ENCODE peak calls at places on chromosomes 5 and 9, in four cellular contexts. P is K562, B is GM12878, U is HepG2. H is an unnamed sample.

GRCh38 chr5:66440202-66440680 is 156.0 kb upstream of the MAST4 start:
- DNase-seq in P (no peak), B (no peak), U (no peak), H (no peak)

GRCh38 chr5:18465833-18466681 is 831.8 kb downstream of the TAF11L14 start:
- DNase-seq in P (peak), B (peak), U (peak), H (peak)

GRCh38 chr5:139776856-139777255 is 18.8 kb upstream of the PSD2 start:
- DNase-seq in P (no peak), B (no peak), U (no peak), H (no peak)

GRCh38 chr5:150053231-150053626 is 33.1 kb downstream of the CSF1R start:
- DNase-seq in P (no peak), B (no peak), U (no peak), H (peak)

GRCh38 chr5:90557391-90557790 is 1.2 kb upstream of the ADGRV1 start:
- DNase-seq in P (no peak), B (no peak), U (no peak), H (no peak)

GRCh38 chr5:117872798-117873368 is 1115.5 kb downstream of the DTWD2 start:
- DNase-seq in P (no peak), B (no peak), U (no peak), H (no peak)

GRCh38 chr9:109493648-109494047 is 4.5 kb downstream of the PTPN3 start:
- DNase-seq in P (no peak), B (no peak), U (no peak), H (no peak)

GRCh38 chr5:75611324-75612210 is at the start of gene ANKDD1B:
- DNase-seq in P (no peak), B (no peak), U (no peak), H (peak)

GRCh38 chr9:110767559-110768063 is 99.0 kb downstream of the MUSK start:
- DNase-seq in P (no peak), B (no peak), U (no peak), H (no peak)

GRCh38 chr9:20640331-20641187 is 18.3 kb upstream of the MLLT3 start:
- DNase-seq in P (no peak), B (peak), U (no peak), H (no peak)

GRCh38 chr5:17180957-17181723 is 36.3 kb upstream of the BASP1 start:
- DNase-seq in P (no peak), B (no peak), U (peak), H (peak)

DNA sequence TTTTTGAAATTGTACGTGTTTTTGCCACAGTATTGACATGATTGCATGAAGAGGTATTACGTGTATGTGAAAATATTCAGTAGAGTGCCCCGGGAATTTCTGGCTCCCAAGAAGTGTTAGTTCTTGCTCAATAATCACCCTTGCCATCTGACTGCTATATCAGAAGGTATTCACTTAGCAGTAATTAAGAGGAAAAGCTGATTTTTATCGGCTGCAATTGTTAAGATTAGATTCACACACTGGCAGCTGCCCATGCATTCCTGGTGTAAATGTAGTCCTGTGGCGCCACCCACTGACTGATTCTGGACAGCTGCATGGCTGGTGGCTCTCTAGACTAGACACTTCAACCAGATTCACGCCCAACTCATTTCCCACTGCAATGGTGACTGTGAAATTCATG is 440.0 kb upstream of the ADAMTS16 start:
- DNase-seq in P (peak), B (no peak), U (peak), H (no peak)
- TF ChIP-seq ESRRA in P (no peak), B (no peak), U (no peak), H (no peak)

GRCh38 chr5:179619776-179620175 is 3.7 kb downstream of the HNRNPH1 start:
- DNase-seq in P (no peak), B (no peak), U (no peak), H (no peak)

GRCh38 chr5:179620293-179620692 is 3.2 kb downstream of the HNRNPH1 start:
- DNase-seq in P (no peak), B (no peak), U (no peak), H (no peak)

GRCh38 chr5:179618923-179619554 is 4.4 kb downstream of the HNRNPH1 start:
- DNase-seq in P (no peak), B (no peak), U (no peak), H (no peak)

GRCh38 chr5:179616002-179616594 is 7.4 kb downstream of the HNRNPH1 start:
- DNase-seq in P (peak), B (no peak), U (no peak), H (no peak)

DNA sequence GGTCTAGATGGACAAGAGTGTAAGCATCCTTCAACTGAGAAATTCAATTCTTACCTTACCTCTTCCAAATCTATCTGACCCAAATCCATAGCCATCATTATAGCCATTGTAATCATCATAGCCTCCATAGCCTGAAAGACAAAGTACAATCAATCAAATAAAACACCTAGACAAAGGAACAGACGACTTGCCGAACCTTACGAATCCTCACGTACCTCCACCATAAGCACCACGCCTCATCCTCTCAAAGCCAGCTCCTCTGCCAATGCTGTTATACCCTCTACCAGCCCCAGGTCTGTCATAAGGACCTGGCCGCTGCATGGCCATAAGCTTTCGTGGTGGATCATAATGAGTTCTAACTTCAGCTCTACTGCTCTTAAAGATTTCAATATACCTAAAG is 5.5 kb downstream of the HNRNPH1 start:
- DNase-seq in P (peak), B (no peak), U (no peak), H (no peak)
- TF ChIP-seq RAD21 in P (no peak), B (no peak), U (no peak), H (no peak)

DNA sequence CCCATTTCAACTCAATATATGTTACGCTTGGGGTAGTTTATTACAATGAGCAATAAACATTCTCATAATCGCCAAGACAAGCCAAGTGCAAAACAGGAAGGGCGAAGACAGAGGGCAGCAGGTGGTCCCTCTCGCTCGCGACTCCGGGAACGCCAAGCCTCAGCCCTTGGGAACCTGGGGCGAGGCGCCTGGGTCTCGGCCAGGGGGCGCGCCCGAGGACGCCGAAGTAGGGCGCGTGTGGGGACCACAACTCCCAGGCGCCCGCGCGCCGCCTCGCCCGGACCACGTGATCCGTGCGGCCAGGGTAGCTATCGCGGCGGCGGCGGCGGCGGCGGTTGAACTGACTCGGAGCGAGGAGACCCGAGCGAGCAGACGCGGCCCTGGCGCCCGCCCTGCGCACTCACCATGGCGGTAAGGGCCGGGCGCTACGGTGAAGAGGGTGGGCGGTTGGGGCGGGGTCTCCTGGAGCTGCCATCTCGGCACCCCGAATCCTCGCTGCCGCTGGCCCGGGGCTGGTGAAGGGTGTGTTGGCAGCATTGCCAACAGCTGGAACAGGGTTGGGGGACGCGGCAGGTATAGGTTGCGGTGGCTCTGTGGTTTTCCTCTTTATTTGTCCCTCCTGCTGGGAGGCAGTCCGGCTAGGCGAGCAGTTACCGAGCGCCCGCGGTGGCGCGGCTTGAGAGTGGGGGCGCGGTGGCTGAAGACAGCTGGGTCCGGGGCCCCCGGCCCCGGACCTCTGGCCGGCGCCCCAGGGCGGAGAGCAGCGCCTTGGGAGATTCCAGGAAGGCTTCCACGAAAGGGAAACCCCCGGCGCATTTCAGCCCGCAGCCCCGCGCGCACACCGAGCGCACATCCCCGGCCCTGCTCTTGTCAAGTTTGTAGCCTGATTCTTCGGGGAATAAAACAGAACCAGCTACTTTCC is at the start of gene SLC31A2:
- DNase-seq in P (peak), B (peak), U (peak), H (peak)
- H3K4me3 ChIP-seq in P (peak), B (peak), U (peak), H (peak)

GRCh38 chr5:57174850-57175525 is 1.1 kb downstream of the GPBP1 start:
- DNase-seq in P (no peak), B (no peak), U (no peak), H (no peak)

GRCh38 chr5:57177479-57178156 is 3.8 kb downstream of the GPBP1 start:
- DNase-seq in P (no peak), B (no peak), U (no peak), H (no peak)

GRCh38 chr5:57175586-57175985 is 1.7 kb downstream of the GPBP1 start:
- DNase-seq in P (peak), B (no peak), U (no peak), H (no peak)

GRCh38 chr5:57174128-57174849 is 430 bp downstream of the GPBP1 start:
- DNase-seq in P (peak), B (no peak), U (no peak), H (peak)

GRCh38 chr5:57176350-57176857 is 2.5 kb downstream of the GPBP1 start:
- DNase-seq in P (no peak), B (no peak), U (no peak), H (no peak)
- TF ChIP-seq ESRRA in P (no peak), B (no peak), U (no peak), H (no peak)

GRCh38 chr9:69936427-69936826 is 107.2 kb upstream of the MAMDC2 start:
- DNase-seq in P (no peak), B (no peak), U (no peak), H (peak)
- TF ChIP-seq RAD21 in P (no peak), B (no peak), U (no peak), H (no peak)

GRCh38 chr5:76717222-76718083 is 1.5 kb downstream of the F2R start:
- DNase-seq in P (peak), B (no peak), U (no peak), H (no peak)
- H3K4me3 ChIP-seq in P (peak), B (peak), U (peak), H (peak)

GRCh38 chr5:107134931-107135330 is 535.8 kb downstream of the EFNA5 start:
- DNase-seq in P (no peak), B (no peak), U (no peak), H (no peak)
- TF ChIP-seq ESRRA in P (no peak), B (no peak), U (no peak), H (no peak)

GRCh38 chr9:75876999-75877647 is 13.3 kb upstream of the PCSK5 start:
- DNase-seq in P (no peak), B (no peak), U (no peak), H (no peak)

GRCh38 chr9:75873707-75874106 is 16.8 kb upstream of the PCSK5 start:
- DNase-seq in P (no peak), B (no peak), U (no peak), H (no peak)

GRCh38 chr9:75880556-75880955 is 9.9 kb upstream of the PCSK5 start:
- DNase-seq in P (no peak), B (no peak), U (no peak), H (peak)

GRCh38 chr9:75878461-75878860 is 12.0 kb upstream of the PCSK5 start:
- DNase-seq in P (no peak), B (no peak), U (no peak), H (no peak)
- TF ChIP-seq RAD21 in P (no peak), B (no peak), U (no peak), H (no peak)

H was measured in A549.